ENCODE peak calls at places on chromosomes 13 and 19, in five cellular contexts. U is mucosa of descending colon; B is H9; N is NCI-H1436; A is activated CD4-positive, CD25-positive, alpha-beta regulatory T cell treated with anti-CD3 and anti-CD28 coated beads, Interleukin-2, amount 50 U/mL, for 16 hours. K is an unnamed sample.

GRCh38 chr19:51002542-51003311 is 1.3 kb upstream of the KLK8 start:
- DNase-seq in U (no peak), B (peak), N (peak), A (no peak), K (peak)

GRCh38 chr13:23899555-23899954 is 2.3 kb upstream of the C1QTNF9B start:
- DNase-seq in U (no peak), B (no peak), N (no peak), A (no peak), K (no peak)

GRCh38 chr13:52954838-52955237 is 73.8 kb upstream of the OLFM4 start:
- DNase-seq in U (no peak), B (peak), N (no peak), A (no peak), K (peak)

GRCh38 chr13:77876176-77876575 is 42.5 kb downstream of the EDNRB start:
- DNase-seq in U (no peak), B (no peak), N (no peak), A (no peak), K (no peak)

GRCh38 chr19:33446918-33447293 is 73.4 kb downstream of the CEBPG start:
- DNase-seq in U (no peak), B (no peak), N (no peak), A (no peak), K (no peak)

GRCh38 chr13:48110132-48110868 is 15.4 kb upstream of the MED4 start:
- DNase-seq in U (no peak), B (no peak), N (no peak), A (no peak), K (no peak)

GRCh38 chr13:36089130-36089529 is 42.1 kb downstream of the DCLK1 start:
- DNase-seq in U (no peak), B (no peak), N (no peak), A (no peak), K (no peak)

GRCh38 chr13:81473366-81473899 is 1132.5 kb upstream of the SPRY2 start:
- DNase-seq in U (no peak), B (no peak), N (no peak), A (no peak), K (no peak)

GRCh38 chr13:38943231-38943630 is 47.4 kb downstream of the STOML3 start:
- DNase-seq in U (no peak), B (no peak), N (no peak), A (no peak), K (no peak)

GRCh38 chr19:45473366-45474190 is 5.8 kb downstream of the FOSB start:
- DNase-seq in U (no peak), B (no peak), N (no peak), A (peak), K (no peak)

GRCh38 chr13:104779311-104779710 is 1713.1 kb upstream of the SLC10A2 start:
- DNase-seq in U (no peak), B (peak), N (peak), A (no peak), K (no peak)

GRCh38 chr13:98272549-98272948 is 95.5 kb upstream of the RNF113B start:
- DNase-seq in U (no peak), B (no peak), N (no peak), A (no peak), K (peak)

GRCh38 chr13:105213512-105213911 is 1322.0 kb downstream of the EFNB2 start:
- DNase-seq in U (no peak), B (peak), N (no peak), A (no peak), K (no peak)

GRCh38 chr19:32223595-32224370 is 121.6 kb upstream of the ZNF507 start:
- DNase-seq in U (no peak), B (no peak), N (no peak), A (no peak), K (no peak)